ENCODE peak calls at places on chromosomes 2 and 18, in ten cellular contexts. B, K, F, N, V, M, R, U, Q and W are unnamed samples.

GRCh38 chr2:18975506-18975905 is 382.9 kb downstream of the OSR1 start:
- DNase-seq in V (no peak), K (no peak), U (no peak), N (no peak), M (no peak), F (no peak), B (no peak), R (no peak), Q (no peak), W (no peak)

GRCh38 chr2:42224422-42225067 is 55.4 kb downstream of the EML4 start:
- DNase-seq in K (no peak), M (no peak), Q (no peak), F (no peak), N (no peak), B (no peak), R (no peak), V (no peak), U (no peak), W (no peak)

GRCh38 chr2:120195575-120195974 is 27.6 kb downstream of the TMEM185B start:
- DNase-seq in V (no peak), K (no peak), F (no peak), B (no peak), R (no peak), Q (no peak), N (no peak), M (no peak), U (no peak), W (no peak)

GRCh38 chr2:112481528-112482228 is at the start of gene TTL:
- DNase-seq in N (peak; percentile 98), B (no peak), M (peak; percentile 77), V (peak; percentile 81), K (peak; percentile 68), R (peak; percentile 58), U (peak; percentile 69), Q (peak; percentile 34), F (peak; percentile 59), W (no peak)

GRCh38 chr2:38620282-38620977 is 17.7 kb upstream of the HNRNPLL start:
- DNase-seq in U (no peak), M (no peak), N (no peak), Q (peak; percentile 67), F (no peak), V (no peak), K (no peak), B (peak; percentile 73), R (no peak), W (no peak)

GRCh38 chr2:70124983-70125480 is 37.8 kb downstream of the PCBP1 start:
- DNase-seq in V (peak; percentile 68), K (peak; percentile 72), B (no peak), N (peak; percentile 85), U (peak; percentile 71), R (peak; percentile 71), F (peak; percentile 56), Q (no peak), M (no peak), W (no peak)

GRCh38 chr18:54119524-54120019 is 104.9 kb downstream of the MBD2 start:
- DNase-seq in B (no peak), R (no peak), V (no peak), U (peak; percentile 8), N (peak; percentile 14), M (peak; percentile 20), K (no peak), Q (peak; percentile 69), F (peak; percentile 19), W (peak; percentile 29)

GRCh38 chr2:237465515-237466227 is 21.4 kb upstream of the MLPH start:
- DNase-seq in N (no peak), V (no peak), M (peak; percentile 95), U (no peak), B (peak; percentile 86), Q (peak; percentile 99), F (no peak), R (no peak), K (no peak), W (peak; percentile 93)

GRCh38 chr18:62749389-62749788 is 34.0 kb downstream of the PHLPP1 start:
- DNase-seq in U (no peak), V (no peak), K (no peak), M (no peak), Q (no peak), F (no peak), R (no peak), B (no peak), N (no peak), W (no peak)

GRCh38 chr2:96578731-96579130 is 42.2 kb downstream of the ARID5A start:
- DNase-seq in R (no peak), B (no peak), M (no peak), N (no peak), F (no peak), K (no peak), U (no peak), Q (no peak), V (no peak), W (no peak)

GRCh38 chr18:47815486-47816270 is 114.8 kb downstream of the SMAD2 start:
- DNase-seq in M (no peak), V (no peak), F (no peak), N (no peak), U (no peak), R (no peak), B (no peak), Q (no peak), K (no peak), W (no peak)

GRCh38 chr2:156907806-156908205 is 349.7 kb upstream of the GALNT5 start:
- DNase-seq in B (no peak), R (no peak), U (no peak), Q (no peak), V (no peak), M (no peak), K (no peak), N (no peak), F (no peak), W (no peak)

GRCh38 chr2:236769981-236770671 is 200.5 kb downstream of the ACKR3 start:
- DNase-seq in K (no peak), R (no peak), M (peak; percentile 96), Q (peak; percentile 100), B (peak; percentile 96), N (no peak), V (no peak), F (no peak), U (peak; percentile 69), W (peak; percentile 98)

GRCh38 chr18:23237524-23238151 is 102.4 kb downstream of the CABLES1 start:
- DNase-seq in U (no peak), V (peak; percentile 61), K (peak; percentile 43), Q (peak; percentile 54), F (peak; percentile 42), M (peak; percentile 27), N (peak; percentile 61), R (peak; percentile 77), B (no peak), W (no peak)

GRCh38 chr18:12423393-12423792 is 15.7 kb downstream of the PRELID3A start:
- DNase-seq in F (no peak), V (no peak), Q (no peak), M (no peak), N (no peak), B (no peak), R (no peak), K (no peak), U (no peak), W (no peak)

GRCh38 chr18:12420831-12421421 is 13.2 kb downstream of the PRELID3A start:
- DNase-seq in R (no peak), F (peak; percentile 27), U (no peak), K (no peak), M (no peak), B (no peak), V (no peak), Q (no peak), N (no peak), W (no peak)

GRCh38 chr18:12423820-12424219 is 16.1 kb downstream of the PRELID3A start:
- DNase-seq in N (no peak), U (no peak), V (no peak), F (no peak), B (no peak), R (no peak), K (no peak), M (no peak), Q (no peak), W (no peak)

GRCh38 chr18:12422936-12423335 is 15.2 kb downstream of the PRELID3A start:
- DNase-seq in K (no peak), N (no peak), Q (no peak), R (no peak), B (no peak), F (no peak), U (no peak), V (no peak), M (no peak), W (no peak)

GRCh38 chr18:12421732-12422131 is 14.0 kb downstream of the PRELID3A start:
- DNase-seq in R (no peak), Q (no peak), M (no peak), V (no peak), N (no peak), B (no peak), K (no peak), U (no peak), F (no peak), W (no peak)
- TF ChIP-seq CTCF in R (no peak), Q (no peak), M (no peak), V (no peak), N (no peak), B (no peak), K (no peak), U (no peak), F (no peak), W (no peak)

GRCh38 chr2:208570851-208571763 is 164.5 kb downstream of the PTH2R start:
- DNase-seq in R (no peak), F (no peak), B (no peak), U (peak; percentile 2), V (no peak), K (no peak), N (no peak), Q (no peak), M (no peak), W (no peak)
- TF ChIP-seq CTCF in R (no peak), F (no peak), B (no peak), U (no peak), V (no peak), K (no peak), N (no peak), Q (no peak), M (no peak), W (no peak)

GRCh38 chr2:173955004-173955403 is 10.2 kb downstream of the SP3 start:
- DNase-seq in F (no peak), U (no peak), M (no peak), V (no peak), B (no peak), Q (no peak), K (no peak), N (no peak), R (no peak), W (no peak)
- TF ChIP-seq CTCF in F (no peak), U (no peak), M (no peak), V (no peak), B (no peak), Q (no peak), K (no peak), N (no peak), R (no peak), W (no peak)

GRCh38 chr2:60627412-60627811 is 74.0 kb upstream of the BCL11A start:
- DNase-seq in V (no peak), B (no peak), K (no peak), Q (no peak), R (no peak), M (no peak), N (no peak), U (no peak), F (no peak), W (no peak)
- TF ChIP-seq CTCF in V (no peak), B (no peak), K (no peak), Q (no peak), R (no peak), M (no peak), N (no peak), U (no peak), F (no peak), W (no peak)